ENCODE peak calls at places on chromosomes 6 and 20, in five cellular contexts. U is GM12878, R is K562, V is HepG2, Q is H1. O is an unnamed sample.

GRCh38 chr20:40813213-40813510 is 124.1 kb upstream of the MAFB start:
- DNase-seq in V (no peak), U (no peak), Q (no peak), R (no peak), O (no peak)

GRCh38 chr6:15504581-15505350 is 158.1 kb downstream of the DTNBP1 start:
- DNase-seq in Q (no peak), R (no peak), V (peak), U (no peak), O (no peak)

GRCh38 chr6:30037182-30037788 is 23.8 kb upstream of the POLR1H start:
- DNase-seq in V (peak), R (peak), Q (no peak), U (no peak), O (peak)

GRCh38 chr20:46833360-46833759 is 61.3 kb upstream of the EYA2 start:
- DNase-seq in U (peak), R (no peak), Q (no peak), V (no peak), O (no peak)

GRCh38 chr6:116691154-116691553 is 10.1 kb downstream of the KPNA5 start:
- DNase-seq in Q (no peak), R (no peak), U (no peak), V (no peak), O (no peak)

GRCh38 chr20:2865630-2866029 is 7.7 kb upstream of the PTPRA start:
- DNase-seq in Q (peak), U (no peak), V (no peak), R (peak), O (peak)

GRCh38 chr20:19897891-19898290 is 119.3 kb upstream of the NAA20 start:
- DNase-seq in U (no peak), Q (no peak), V (no peak), R (no peak), O (no peak)

GRCh38 chr6:132122871-132123270 is 171.7 kb upstream of the CCN2 start:
- DNase-seq in Q (no peak), U (no peak), V (peak), R (no peak), O (no peak)

GRCh38 chr20:63309261-63310071 is 16.5 kb downstream of the COL20A1 start:
- DNase-seq in Q (peak), U (no peak), R (peak), V (peak), O (peak)

GRCh38 chr6:68634503-68635411 is at the start of gene ADGRB3:
- DNase-seq in R (peak), V (peak), Q (peak), U (no peak), O (peak)

GRCh38 chr6:160837146-160837545 is 135.1 kb downstream of the PLG start:
- DNase-seq in V (no peak), Q (no peak), U (no peak), R (no peak), O (peak)

GRCh38 chr6:16769131-16769985 is 8.1 kb upstream of the ATXN1 start:
- DNase-seq in V (peak), R (peak), U (no peak), Q (no peak), O (peak)

GRCh38 chr6:67698534-67698933 is 936.5 kb upstream of the ADGRB3 start:
- DNase-seq in Q (no peak), V (no peak), R (no peak), U (no peak), O (no peak)

GRCh38 chr6:19269341-19269898 is 567.8 kb upstream of the ID4 start:
- DNase-seq in V (no peak), U (no peak), Q (no peak), R (no peak), O (no peak)

GRCh38 chr20:2084703-2085102 is 16.9 kb upstream of the STK35 start:
- DNase-seq in U (no peak), R (no peak), V (no peak), Q (no peak), O (no peak)

GRCh38 chr6:151618717-151619116 is 124.9 kb downstream of the CCDC170 start:
- DNase-seq in U (no peak), R (no peak), Q (no peak), V (no peak), O (no peak)

GRCh38 chr6:134073156-134073555 is 20.7 kb upstream of the SLC2A12 start:
- DNase-seq in U (no peak), Q (no peak), V (no peak), R (no peak), O (no peak)

GRCh38 chr6:127606131-127606562 is 29.2 kb downstream of the C6orf58 start:
- DNase-seq in V (peak), Q (peak), U (no peak), R (no peak), O (peak)

GRCh38 chr6:137849076-137849708 is 17.9 kb upstream of the TNFAIP3 start:
- DNase-seq in U (no peak), V (no peak), R (no peak), Q (no peak), O (no peak)

GRCh38 chr20:4929686-4930397 is 71.5 kb downstream of the SLC23A2 start:
- DNase-seq in Q (no peak), R (no peak), U (no peak), V (no peak), O (no peak)

GRCh38 chr20:62651285-62652021 is 9.2 kb downstream of the SLCO4A1 start:
- DNase-seq in Q (peak), V (no peak), R (peak), U (peak), O (peak)

GRCh38 chr6:129818251-129818650 is 42.9 kb downstream of the TMEM244 start:
- DNase-seq in R (no peak), V (no peak), Q (no peak), U (no peak), O (no peak)

GRCh38 chr20:50645253-50646068 is 45.9 kb downstream of the RIPOR3 start:
- DNase-seq in U (no peak), V (peak), R (no peak), Q (peak), O (peak)

GRCh38 chr6:5365430-5366195 is 104.3 kb downstream of the FARS2 start:
- DNase-seq in U (no peak), R (no peak), V (no peak), Q (no peak), O (no peak)

GRCh38 chr6:38973178-38974057 is 75.2 kb upstream of the GLP1R start:
- DNase-seq in R (peak), Q (no peak), U (peak), V (peak), O (peak)

GRCh38 chr6:151699719-151700118 is 107.8 kb upstream of the ESR1 start:
- DNase-seq in V (no peak), U (no peak), R (no peak), Q (no peak), O (no peak)

GRCh38 chr6:159044899-159045727 is at the start of gene TAGAP:
- DNase-seq in Q (no peak), R (no peak), U (peak), V (no peak), O (no peak)
- TF ChIP-seq POLR2AphosphoS5 in Q (no peak), R (no peak), U (peak), V (no peak), O (no peak)

GRCh38 chr6:105453968-105454367 is 51.1 kb upstream of the PREP start:
- DNase-seq in V (no peak), Q (no peak), U (no peak), R (no peak), O (no peak)
- TF ChIP-seq CREB1 in V (no peak), Q (no peak), U (no peak), R (no peak), O (no peak)

GRCh38 chr20:58723628-58723984 is 31.0 kb downstream of the NPEPL1 start:
- DNase-seq in V (no peak), U (no peak), Q (peak), R (no peak), O (no peak)
- TF ChIP-seq POLR2AphosphoS5 in V (no peak), U (no peak), Q (no peak), R (no peak), O (no peak)

GRCh38 chr20:37615507-37616425 is 78.1 kb upstream of the CTNNBL1 start:
- DNase-seq in Q (peak), U (no peak), V (peak), R (peak), O (peak)
- TF ChIP-seq CREB1 in Q (no peak), U (no peak), V (no peak), R (no peak), O (no peak)

GRCh38 chr20:11978496-11978895 is 60.8 kb downstream of the BTBD3 start:
- DNase-seq in R (no peak), Q (no peak), V (no peak), U (no peak), O (no peak)
- TF ChIP-seq POLR2AphosphoS5 in R (no peak), Q (no peak), V (no peak), U (no peak), O (no peak)

DNA sequence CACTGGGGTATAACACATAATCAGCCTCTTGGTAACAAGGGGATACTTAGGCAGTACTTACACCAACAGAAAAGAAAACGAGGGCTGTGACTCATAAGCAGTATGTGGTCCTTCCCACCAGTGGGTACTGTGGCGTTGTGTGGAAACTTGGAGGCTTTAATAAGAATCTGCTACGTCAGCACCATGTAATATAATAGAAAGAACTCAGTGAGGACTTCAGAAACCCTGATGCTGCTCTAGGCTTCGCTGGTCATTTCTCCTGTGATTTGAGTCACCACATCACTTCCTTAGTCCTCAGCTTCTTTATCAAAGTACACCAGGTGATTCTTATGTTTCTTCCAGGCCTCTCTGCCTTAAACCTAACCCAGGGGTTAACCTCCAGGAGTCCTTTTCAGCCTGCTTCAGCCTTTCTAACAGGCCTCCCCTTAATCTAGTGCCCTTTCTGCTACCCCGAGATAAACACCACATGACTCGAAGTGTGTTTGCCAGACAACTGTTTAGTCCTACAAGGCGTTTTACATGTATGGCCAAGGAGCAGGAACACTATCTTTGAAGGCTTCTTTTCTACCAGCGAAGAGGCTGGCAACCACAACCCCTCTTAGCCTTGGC is 68.5 kb downstream of the FYN start:
- DNase-seq in Q (no peak), R (peak), U (peak), V (no peak), O (no peak)
- TF ChIP-seq CREB1 in Q (no peak), R (peak), U (peak), V (no peak), O (no peak)

DNA sequence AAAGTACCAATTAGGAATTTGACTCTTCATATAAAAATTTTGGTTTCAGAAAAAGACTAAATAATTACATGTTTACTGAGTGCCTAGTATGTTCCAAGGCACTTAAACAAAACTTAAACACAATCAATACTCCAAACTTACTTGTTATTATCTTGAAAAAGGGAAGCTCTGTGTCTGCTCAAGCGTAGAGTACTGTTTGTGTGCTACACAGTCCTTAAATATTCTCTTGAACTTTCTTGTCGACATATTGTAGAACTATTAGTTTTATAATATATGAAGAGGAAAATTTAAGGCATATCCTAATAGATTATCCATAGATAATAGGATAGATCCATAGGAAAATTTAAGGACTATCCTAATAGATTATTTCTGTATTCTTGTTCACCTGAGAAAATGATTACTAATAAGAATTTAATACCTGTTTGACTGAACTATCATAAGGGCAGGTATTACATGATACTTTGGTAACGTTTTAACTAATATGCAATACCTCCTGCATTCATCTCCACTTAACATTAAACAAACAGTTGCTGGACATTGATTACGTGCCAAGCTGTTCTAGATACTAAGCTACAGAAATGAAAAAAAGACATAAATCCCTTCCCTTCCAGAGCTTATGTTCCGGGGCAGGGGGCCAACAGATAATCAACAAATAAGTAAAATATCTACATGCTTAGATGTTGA is 115.1 kb upstream of the BCLAF1 start:
- DNase-seq in U (no peak), Q (no peak), R (no peak), V (no peak), O (no peak)
- TF ChIP-seq POLR2AphosphoS5 in U (no peak), Q (no peak), R (no peak), V (no peak), O (no peak)

DNA sequence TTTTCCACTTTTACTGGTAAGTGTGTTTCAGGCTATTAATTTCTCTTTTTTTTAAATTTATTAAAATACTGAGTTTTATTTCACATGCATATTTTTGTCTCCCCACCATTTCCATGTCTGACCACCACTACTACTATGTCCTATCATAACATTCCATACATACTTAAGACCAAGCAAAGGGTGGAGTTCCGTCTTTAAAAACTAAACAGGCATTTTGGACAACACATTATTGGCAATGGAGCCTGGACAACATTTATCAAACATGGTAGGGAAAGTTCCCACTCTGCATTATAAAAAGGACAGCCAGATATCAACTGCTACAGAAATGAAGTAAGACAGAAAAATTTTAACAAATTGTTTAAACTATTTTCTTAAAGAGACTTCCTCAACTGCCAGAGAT is 91.9 kb downstream of the LMBRD1 start:
- DNase-seq in U (no peak), R (no peak), Q (no peak), V (no peak), O (no peak)
- TF ChIP-seq CREB1 in U (no peak), R (no peak), Q (no peak), V (no peak), O (no peak)

GRCh38 chr20:664151-664550 is 11.2 kb upstream of the SRXN1 start:
- DNase-seq in U (no peak), Q (no peak), V (no peak), R (no peak), O (no peak)

GRCh38 chr20:665276-665675 is 10.3 kb downstream of the SCRT2 start:
- DNase-seq in R (no peak), U (no peak), V (no peak), Q (no peak), O (peak)

GRCh38 chr20:662289-663192 is 9.5 kb upstream of the SRXN1 start:
- DNase-seq in R (no peak), V (no peak), U (no peak), Q (no peak), O (no peak)

GRCh38 chr20:663315-664090 is 10.5 kb upstream of the SRXN1 start:
- DNase-seq in R (no peak), V (no peak), U (no peak), Q (peak), O (peak)

DNA sequence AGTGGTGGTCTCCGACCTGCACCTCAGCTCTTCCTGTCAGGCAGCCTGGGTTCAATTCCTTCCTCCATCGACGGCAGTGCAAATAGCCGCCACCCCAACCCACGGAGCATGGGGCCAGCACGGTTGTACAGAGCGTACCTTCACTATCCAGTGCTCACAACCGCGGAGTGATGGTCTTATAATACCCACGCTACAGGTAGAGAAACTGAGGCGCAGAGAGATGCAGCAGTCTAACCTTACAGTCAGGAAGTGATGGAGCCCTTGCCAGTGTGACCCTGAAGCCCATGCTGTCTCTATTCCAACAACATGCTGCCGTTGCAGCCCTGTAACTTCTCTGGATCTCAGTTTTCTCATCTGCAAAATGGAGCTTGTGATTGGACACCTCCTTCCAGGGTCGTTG is 11.0 kb downstream of the SCRT2 start:
- DNase-seq in V (no peak), U (no peak), R (no peak), Q (no peak), O (no peak)
- TF ChIP-seq POLR2AphosphoS5 in V (no peak), U (no peak), R (no peak), Q (no peak), O (no peak)